ENCODE peak calls at places on chromosomes 13 and 19, in ten cellular contexts. K is heart left ventricle, B is uterus, J is body of pancreas, G is breast epithelium, E is right lobe of liver, M is adrenal gland, O is tibial nerve, A is HCT116, L is suprapubic skin. U is an unnamed sample.

GRCh38 chr19:39917561-39918182 is 16.8 kb downstream of the FCGBP start:
- DNase-seq in K (no peak), B (no peak), J (no peak), G (no peak), E (no peak), M (no peak), O (no peak), A (no peak), L (no peak), U (no peak)

GRCh38 chr13:102040812-102041211 is 361.0 kb downstream of the FGF14 start:
- DNase-seq in K (no peak), B (no peak), J (no peak), G (no peak), E (no peak), M (no peak), O (no peak), A (no peak), L (no peak), U (no peak)

GRCh38 chr13:42894765-42895181 is 97.3 kb downstream of the EPSTI1 start:
- DNase-seq in K (peak), B (no peak), J (peak), G (no peak), E (no peak), M (peak), O (no peak), A (no peak), L (no peak), U (no peak)

GRCh38 chr13:91133941-91134772 is 213.3 kb upstream of the MIR17HG start:
- DNase-seq in K (no peak), B (no peak), J (peak), G (peak), E (peak), M (peak), O (no peak), A (peak), L (no peak), U (no peak)

GRCh38 chr19:45973564-45974338 is at the start of gene NOVA2:
- DNase-seq in K (peak), B (peak), J (peak), G (peak), E (peak), M (peak), O (no peak), A (peak), L (no peak), U (peak)

GRCh38 chr19:3175761-3176714 is 2.5 kb upstream of the S1PR4 start:
- DNase-seq in K (no peak), B (no peak), J (peak), G (peak), E (no peak), M (no peak), O (no peak), A (peak), L (no peak), U (no peak)

GRCh38 chr19:16615788-16616187 is 12.2 kb downstream of the MED26 start:
- DNase-seq in K (no peak), B (no peak), J (no peak), G (no peak), E (no peak), M (no peak), O (no peak), A (no peak), L (no peak), U (no peak)

GRCh38 chr13:32428581-32429072 is 697 bp upstream of the N4BP2L1 start:
- DNase-seq in K (no peak), B (no peak), J (no peak), G (no peak), E (no peak), M (peak), O (no peak), A (no peak), L (no peak), U (no peak)

GRCh38 chr13:83879431-83880171 is 2.7 kb downstream of the SLITRK1 start:
- DNase-seq in K (no peak), B (no peak), J (no peak), G (no peak), E (no peak), M (no peak), O (no peak), A (no peak), L (no peak), U (no peak)

GRCh38 chr13:60654405-60654804 is 257.4 kb downstream of the TDRD3 start:
- DNase-seq in K (peak), B (no peak), J (peak), G (no peak), E (peak), M (peak), O (no peak), A (no peak), L (no peak), U (no peak)

GRCh38 chr13:101049166-101049850 is 367.0 kb downstream of the NALCN start:
- DNase-seq in K (no peak), B (no peak), J (no peak), G (no peak), E (no peak), M (no peak), O (no peak), A (no peak), L (no peak), U (no peak)

GRCh38 chr13:20501139-20501538 is 24.5 kb downstream of the CRYL1 start:
- DNase-seq in K (no peak), B (no peak), J (no peak), G (no peak), E (no peak), M (no peak), O (no peak), A (no peak), L (no peak), U (no peak)

GRCh38 chr13:28493740-28494536 is 990 bp downstream of the FLT1 start:
- DNase-seq in K (peak), B (no peak), J (no peak), G (no peak), E (no peak), M (no peak), O (no peak), A (no peak), L (no peak), U (no peak)

GRCh38 chr19:28606269-28607032 is 606.5 kb downstream of the UQCRFS1 start:
- DNase-seq in K (no peak), B (no peak), J (no peak), G (no peak), E (no peak), M (no peak), O (no peak), A (no peak), L (no peak), U (no peak)

GRCh38 chr19:13790354-13790753 is 4.9 kb upstream of the ZSWIM4 start:
- DNase-seq in K (no peak), B (no peak), J (no peak), G (no peak), E (no peak), M (no peak), O (no peak), A (no peak), L (no peak), U (no peak)

GRCh38 chr19:5967994-5968430 is 9.9 kb downstream of the RANBP3 start:
- DNase-seq in K (no peak), B (peak), J (peak), G (peak), E (peak), M (peak), O (peak), A (peak), L (no peak), U (peak)

GRCh38 chr13:113742000-113742441 is 17.0 kb upstream of the TMEM255B start:
- DNase-seq in K (peak), B (no peak), J (no peak), G (no peak), E (no peak), M (no peak), O (no peak), A (peak), L (no peak), U (no peak)

GRCh38 chr13:32969516-32969941 is 46.7 kb upstream of the KL start:
- DNase-seq in K (peak), B (peak), J (no peak), G (no peak), E (no peak), M (peak), O (no peak), A (no peak), L (no peak), U (no peak)

GRCh38 chr19:58213075-58213369 is 15.7 kb upstream of the ZNF544 start:
- DNase-seq in K (no peak), B (no peak), J (no peak), G (no peak), E (no peak), M (no peak), O (no peak), A (no peak), L (no peak), U (no peak)

GRCh38 chr13:66547685-66548084 is 682.5 kb downstream of the PCDH9 start:
- DNase-seq in K (no peak), B (no peak), J (no peak), G (no peak), E (no peak), M (no peak), O (no peak), A (no peak), L (no peak), U (no peak)

GRCh38 chr13:97413694-97414093 is 20.3 kb upstream of the RAP2A start:
- DNase-seq in K (no peak), B (no peak), J (no peak), G (no peak), E (no peak), M (no peak), O (no peak), A (no peak), L (no peak), U (no peak)

GRCh38 chr19:52603558-52604207 is 33.6 kb downstream of the ZNF701 start:
- DNase-seq in K (no peak), B (no peak), J (no peak), G (no peak), E (no peak), M (no peak), O (no peak), A (no peak), L (no peak), U (no peak)

GRCh38 chr19:13935765-13936486 is 2.3 kb downstream of the PODNL1 start:
- DNase-seq in K (no peak), B (no peak), J (no peak), G (no peak), E (no peak), M (no peak), O (no peak), A (no peak), L (no peak), U (no peak)

GRCh38 chr13:50244355-50244912 is 229.2 kb downstream of the KCNRG start:
- DNase-seq in K (no peak), B (no peak), J (no peak), G (no peak), E (no peak), M (no peak), O (no peak), A (no peak), L (no peak), U (no peak)

GRCh38 chr13:63190742-63191141 is 1775.1 kb upstream of the PCDH20 start:
- DNase-seq in K (no peak), B (no peak), J (no peak), G (no peak), E (no peak), M (no peak), O (no peak), A (no peak), L (no peak), U (no peak)

DNA sequence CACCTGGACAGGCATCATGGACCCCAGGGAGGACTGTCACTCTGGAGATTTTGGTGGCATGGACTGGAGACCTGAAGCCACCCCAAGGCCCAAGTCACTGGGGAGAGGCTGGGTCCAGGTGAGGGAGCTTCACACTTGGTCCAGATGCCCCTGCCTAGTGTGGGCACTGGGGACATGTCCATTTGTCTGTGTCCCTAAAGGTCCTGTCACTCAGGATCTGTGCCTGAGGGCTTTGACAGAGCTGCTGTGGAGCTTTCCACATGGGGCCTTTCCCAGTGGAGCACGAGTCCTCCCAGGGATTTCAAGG is 40.5 kb upstream of the CEACAM8 start:
- DNase-seq in K (no peak), B (no peak), J (no peak), G (no peak), E (no peak), M (no peak), O (no peak), A (no peak), L (no peak), U (no peak)
- TF ChIP-seq CTCF in K (no peak), B (no peak), J (no peak), G (no peak), E (no peak), M (no peak), O (no peak), A (no peak), L (no peak), U (no peak)

GRCh38 chr19:41088151-41088550 is at the start of gene CYP2A13:
- DNase-seq in K (no peak), B (no peak), J (no peak), G (no peak), E (no peak), M (no peak), O (no peak), A (no peak), L (no peak), U (no peak)

GRCh38 chr19:41083516-41083915 is 4.7 kb upstream of the CYP2A13 start:
- DNase-seq in K (no peak), B (no peak), J (no peak), G (no peak), E (no peak), M (no peak), O (no peak), A (no peak), L (no peak), U (no peak)

GRCh38 chr19:41089955-41090354 is 1.7 kb downstream of the CYP2A13 start:
- DNase-seq in K (no peak), B (no peak), J (no peak), G (no peak), E (no peak), M (no peak), O (no peak), A (no peak), L (no peak), U (no peak)

GRCh38 chr19:41085748-41086415 is 2.4 kb upstream of the CYP2A13 start:
- DNase-seq in K (no peak), B (no peak), J (no peak), G (no peak), E (peak), M (no peak), O (no peak), A (no peak), L (no peak), U (no peak)
- TF ChIP-seq POLR2A in K (no peak), B (no peak), J (no peak), G (no peak), E (no peak), M (no peak), O (no peak), A (no peak), L (no peak), U (no peak)

GRCh38 chr13:46995874-46996273 is 99.0 kb upstream of the HTR2A start:
- DNase-seq in K (no peak), B (no peak), J (no peak), G (no peak), E (no peak), M (no peak), O (no peak), A (no peak), L (no peak), U (no peak)

GRCh38 chr13:46996316-46996715 is 99.5 kb upstream of the HTR2A start:
- DNase-seq in K (no peak), B (no peak), J (no peak), G (no peak), E (no peak), M (no peak), O (no peak), A (no peak), L (no peak), U (no peak)

GRCh38 chr13:46994492-46994891 is 97.6 kb upstream of the HTR2A start:
- DNase-seq in K (no peak), B (no peak), J (no peak), G (no peak), E (no peak), M (no peak), O (no peak), A (no peak), L (no peak), U (no peak)

GRCh38 chr13:46992383-46992952 is 95.6 kb upstream of the HTR2A start:
- DNase-seq in K (no peak), B (no peak), J (no peak), G (no peak), E (no peak), M (no peak), O (no peak), A (peak), L (no peak), U (no peak)
- H3K4me3 ChIP-seq in K (no peak), B (no peak), J (no peak), G (no peak), E (no peak), M (no peak), O (no peak), A (no peak), L (no peak), U (no peak)

GRCh38 chr19:33797821-33798633 is 1.4 kb downstream of the KCTD15 start:
- DNase-seq in K (peak), B (peak), J (peak), G (no peak), E (peak), M (no peak), O (no peak), A (no peak), L (no peak), U (no peak)
- TF ChIP-seq CTCF in K (no peak), B (no peak), J (no peak), G (no peak), E (no peak), M (no peak), O (no peak), A (no peak), L (no peak), U (no peak)

DNA sequence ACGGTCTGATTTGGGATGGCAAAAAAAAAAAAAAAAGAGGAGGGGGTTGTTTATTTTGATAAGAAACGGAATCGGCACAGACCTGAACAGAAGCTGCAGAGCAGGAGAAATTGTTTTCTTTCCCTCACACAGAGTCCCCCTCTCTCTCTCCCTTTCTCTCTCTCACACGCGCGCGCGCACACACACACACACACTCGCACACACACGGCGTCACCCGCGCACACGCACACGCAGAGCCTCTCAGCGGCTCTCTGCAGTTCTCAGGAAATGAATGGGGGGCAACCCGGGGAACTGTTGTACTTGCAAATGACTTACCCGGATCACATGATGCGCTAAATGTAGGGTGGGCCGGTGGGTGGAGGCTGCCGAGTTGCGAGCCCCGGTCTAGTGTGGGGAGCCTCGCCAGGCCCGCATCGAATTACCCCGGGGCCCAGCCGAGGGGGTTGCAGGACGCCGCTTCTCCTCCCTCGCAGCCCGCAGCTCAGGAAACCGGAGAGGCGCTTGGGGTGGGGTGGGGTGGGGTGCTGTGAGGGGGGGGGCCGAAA is 475 bp downstream of the KLF12 start:
- DNase-seq in K (peak), B (peak), J (peak), G (peak), E (peak), M (peak), O (peak), A (peak), L (peak), U (peak)
- TF ChIP-seq POLR2A in K (no peak), B (peak), J (peak), G (no peak), E (peak), M (peak), O (peak), A (no peak), L (no peak), U (peak)

GRCh38 chr19:29761575-29762225 is 46.6 kb upstream of the C19orf12 start:
- DNase-seq in K (no peak), B (no peak), J (no peak), G (no peak), E (no peak), M (no peak), O (no peak), A (no peak), L (no peak), U (no peak)
- H3K4me3 ChIP-seq in K (no peak), B (no peak), J (no peak), G (no peak), E (no peak), M (no peak), O (no peak), A (no peak), L (no peak), U (no peak)

GRCh38 chr19:18501351-18501750 is 20.5 kb downstream of the ELL start:
- DNase-seq in K (no peak), B (no peak), J (no peak), G (no peak), E (peak), M (no peak), O (no peak), A (no peak), L (no peak), U (no peak)
- TF ChIP-seq CTCF in K (no peak), B (no peak), J (no peak), G (no peak), E (no peak), M (no peak), O (no peak), A (no peak), L (no peak), U (no peak)

GRCh38 chr19:48325265-48325910 is at the start of gene EMP3:
- DNase-seq in K (peak), B (peak), J (peak), G (peak), E (peak), M (peak), O (peak), A (peak), L (peak), U (peak)
- TF ChIP-seq POLR2A in K (no peak), B (peak), J (peak), G (peak), E (peak), M (peak), O (peak), A (peak), L (peak), U (peak)

U was measured in gastrocnemius medialis.